ENCODE peak calls at places on chromosome 18, in five cellular contexts. One of them, this sample, is unnamed.

GRCh38 chr18:10591891-10592290 is 66.1 kb downstream of the NAPG start:
- DNase-seq in MM.1S: no peak
- DNase-seq in right atrium auricular region: no peak
- DNase-seq in heart left ventricle: no peak
- DNase-seq in uterus: no peak
- DNase-seq in this sample: no peak

GRCh38 chr18:21300616-21301200 is 58.7 kb downstream of the GREB1L start:
- DNase-seq in uterus: no peak
- DNase-seq in heart left ventricle: no peak
- DNase-seq in right atrium auricular region: no peak
- DNase-seq in MM.1S: no peak
- DNase-seq in this sample: no peak

GRCh38 chr18:51082571-51083264 is 52.7 kb downstream of the SMAD4 start:
- DNase-seq in MM.1S: no peak
- DNase-seq in right atrium auricular region: no peak
- DNase-seq in uterus: no peak
- DNase-seq in heart left ventricle: no peak
- DNase-seq in this sample: no peak

GRCh38 chr18:50836521-50836957 is 16.7 kb upstream of the MRO start:
- DNase-seq in heart left ventricle: no peak
- DNase-seq in right atrium auricular region: no peak
- DNase-seq in uterus: no peak
- DNase-seq in MM.1S: peak
- DNase-seq in this sample: no peak

GRCh38 chr18:39602112-39602511 is 2036.5 kb upstream of the CELF4 start:
- DNase-seq in right atrium auricular region: no peak
- DNase-seq in MM.1S: no peak
- DNase-seq in heart left ventricle: no peak
- DNase-seq in uterus: no peak
- DNase-seq in this sample: no peak

GRCh38 chr18:31097666-31098065 is 4.6 kb downstream of the DSC2 start:
- DNase-seq in MM.1S: no peak
- DNase-seq in heart left ventricle: no peak
- DNase-seq in uterus: no peak
- DNase-seq in right atrium auricular region: no peak
- DNase-seq in this sample: no peak

GRCh38 chr18:51110073-51110797 is 80.2 kb downstream of the SMAD4 start:
- DNase-seq in heart left ventricle: peak
- DNase-seq in right atrium auricular region: peak
- DNase-seq in MM.1S: peak
- DNase-seq in uterus: peak
- DNase-seq in this sample: peak

GRCh38 chr18:63363951-63364350 is 3.1 kb downstream of the KDSR start:
- DNase-seq in MM.1S: no peak
- DNase-seq in heart left ventricle: no peak
- DNase-seq in uterus: no peak
- DNase-seq in right atrium auricular region: no peak
- DNase-seq in this sample: no peak

GRCh38 chr18:27964811-27965210 is 212.1 kb downstream of the CDH2 start:
- DNase-seq in uterus: no peak
- DNase-seq in MM.1S: no peak
- DNase-seq in right atrium auricular region: no peak
- DNase-seq in heart left ventricle: no peak
- DNase-seq in this sample: no peak

GRCh38 chr18:5515007-5515744 is 28.6 kb downstream of the EPB41L3 start:
- DNase-seq in right atrium auricular region: no peak
- DNase-seq in uterus: no peak
- DNase-seq in MM.1S: no peak
- DNase-seq in heart left ventricle: no peak
- DNase-seq in this sample: no peak

GRCh38 chr18:26655010-26655613 is 106.8 kb upstream of the KCTD1 start:
- DNase-seq in uterus: no peak
- DNase-seq in heart left ventricle: no peak
- DNase-seq in MM.1S: no peak
- DNase-seq in right atrium auricular region: no peak
- DNase-seq in this sample: no peak

GRCh38 chr18:77544792-77545191 is 295.1 kb downstream of the GALR1 start:
- DNase-seq in heart left ventricle: no peak
- DNase-seq in uterus: no peak
- DNase-seq in right atrium auricular region: no peak
- DNase-seq in MM.1S: no peak
- DNase-seq in this sample: no peak

GRCh38 chr18:76524900-76525698 is 30.1 kb upstream of the ZNF516 start:
- DNase-seq in uterus: peak
- DNase-seq in MM.1S: peak
- DNase-seq in heart left ventricle: no peak
- DNase-seq in right atrium auricular region: no peak
- DNase-seq in this sample: no peak

GRCh38 chr18:79489048-79489899 is 93.5 kb downstream of the NFATC1 start:
- DNase-seq in heart left ventricle: peak
- DNase-seq in uterus: no peak
- DNase-seq in MM.1S: no peak
- DNase-seq in right atrium auricular region: no peak
- DNase-seq in this sample: no peak

GRCh38 chr18:48680339-48680738 is 141.5 kb downstream of the CTIF start:
- DNase-seq in MM.1S: no peak
- DNase-seq in heart left ventricle: no peak
- DNase-seq in uterus: no peak
- DNase-seq in right atrium auricular region: peak
- DNase-seq in this sample: no peak

GRCh38 chr18:48946329-48946835 is 4.4 kb downstream of the SMAD7 start:
- DNase-seq in uterus: peak
- DNase-seq in right atrium auricular region: no peak
- DNase-seq in heart left ventricle: no peak
- DNase-seq in MM.1S: peak
- DNase-seq in this sample: no peak

GRCh38 chr18:12003894-12004293 is 22.6 kb downstream of the IMPA2 start:
- DNase-seq in heart left ventricle: no peak
- DNase-seq in MM.1S: no peak
- DNase-seq in uterus: no peak
- DNase-seq in right atrium auricular region: no peak
- DNase-seq in this sample: no peak

GRCh38 chr18:68494802-68495560 is 219.9 kb downstream of the TMX3 start:
- DNase-seq in heart left ventricle: no peak
- DNase-seq in uterus: peak
- DNase-seq in right atrium auricular region: no peak
- DNase-seq in MM.1S: no peak
- DNase-seq in this sample: no peak

GRCh38 chr18:12041561-12041960 is 52.1 kb upstream of the ANKRD62 start:
- DNase-seq in uterus: no peak
- DNase-seq in heart left ventricle: no peak
- DNase-seq in MM.1S: no peak
- DNase-seq in right atrium auricular region: no peak
- DNase-seq in this sample: no peak

GRCh38 chr18:22066083-22066485 is 103.3 kb upstream of the GATA6 start:
- DNase-seq in right atrium auricular region: no peak
- DNase-seq in MM.1S: no peak
- DNase-seq in heart left ventricle: no peak
- DNase-seq in uterus: no peak
- DNase-seq in this sample: no peak

GRCh38 chr18:76167440-76167839 is 327.6 kb downstream of the ZNF516 start:
- DNase-seq in right atrium auricular region: no peak
- DNase-seq in heart left ventricle: no peak
- DNase-seq in MM.1S: no peak
- DNase-seq in uterus: no peak
- DNase-seq in this sample: no peak

DNA sequence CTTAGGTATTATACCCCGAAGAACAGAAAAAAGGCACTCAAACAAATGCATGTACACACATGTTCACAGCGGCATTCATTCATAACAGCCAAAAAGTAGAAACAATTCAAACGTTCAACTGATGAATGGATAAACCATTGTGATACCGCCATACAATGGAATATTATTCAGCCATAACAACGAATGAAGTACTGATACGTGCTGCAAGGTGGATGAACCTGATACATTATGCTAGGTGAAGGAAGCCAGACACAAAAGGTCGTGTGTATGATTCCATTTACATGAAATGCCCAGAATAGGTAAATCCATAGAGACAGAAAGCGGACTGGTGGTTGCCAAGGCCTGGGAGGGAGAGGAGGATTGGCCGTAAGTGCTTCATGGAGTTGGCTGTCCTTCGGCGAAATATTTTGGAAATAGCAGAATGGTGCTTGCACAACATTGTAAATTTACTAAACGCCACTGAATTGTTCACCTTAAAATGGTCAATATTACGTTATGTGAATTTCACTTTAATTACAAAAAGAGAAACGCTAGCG is 750 bp upstream of the RMP24 start:
- DNase-seq in uterus: no peak
- DNase-seq in MM.1S: no peak
- DNase-seq in right atrium auricular region: no peak
- DNase-seq in heart left ventricle: no peak
- DNase-seq in this sample: no peak
- H3K27ac ChIP-seq in uterus: peak
- H3K27ac ChIP-seq in MM.1S: peak
- H3K27ac ChIP-seq in right atrium auricular region: peak
- H3K27ac ChIP-seq in heart left ventricle: peak
- H3K27ac ChIP-seq in this sample: peak

DNA sequence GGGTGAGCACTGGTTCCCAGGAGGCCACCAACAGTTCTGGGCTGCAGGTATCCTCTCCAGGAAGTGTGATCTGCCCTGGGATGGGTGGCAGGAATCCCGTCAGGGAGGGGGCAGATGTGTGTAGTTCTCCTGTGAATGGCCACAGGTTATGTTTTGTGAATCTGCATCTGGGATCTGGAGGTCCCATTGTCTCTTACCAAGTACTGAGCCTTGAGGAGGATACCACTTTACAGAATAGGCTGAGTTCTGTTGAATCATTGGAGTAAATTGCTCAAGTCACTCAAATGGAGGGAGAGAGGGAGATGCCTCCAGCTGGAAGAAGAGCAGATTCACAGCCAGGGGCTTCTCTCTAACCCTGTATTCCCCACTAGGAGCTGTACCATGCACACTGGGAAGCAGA is 168.2 kb downstream of the ANKRD30B start:
- DNase-seq in heart left ventricle: no peak
- DNase-seq in MM.1S: no peak
- DNase-seq in uterus: no peak
- DNase-seq in right atrium auricular region: no peak
- DNase-seq in this sample: no peak
- H3K27ac ChIP-seq in heart left ventricle: no peak
- H3K27ac ChIP-seq in MM.1S: no peak
- H3K27ac ChIP-seq in uterus: no peak
- H3K27ac ChIP-seq in right atrium auricular region: no peak
- H3K27ac ChIP-seq in this sample: no peak

DNA sequence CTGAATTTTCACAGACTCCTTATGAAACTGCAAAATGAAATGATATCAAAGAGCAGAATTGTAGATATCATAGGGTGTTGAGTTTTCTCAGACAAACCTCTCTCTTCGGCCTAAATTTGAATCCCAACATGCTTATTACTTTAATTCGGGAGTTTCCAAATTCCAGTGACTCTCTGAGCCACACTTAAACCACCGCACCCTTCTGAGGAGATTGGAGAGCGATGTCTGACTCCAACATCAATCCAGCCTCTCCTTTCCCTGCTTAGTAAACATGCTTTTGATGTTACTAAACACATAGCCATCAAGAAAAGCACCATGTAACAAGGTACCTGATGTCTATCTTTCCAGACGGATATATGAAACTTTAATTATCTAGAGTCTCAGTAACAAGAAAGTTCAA is 103.1 kb upstream of the ARHGAP28 start:
- DNase-seq in heart left ventricle: no peak
- DNase-seq in uterus: no peak
- DNase-seq in right atrium auricular region: no peak
- DNase-seq in MM.1S: no peak
- DNase-seq in this sample: no peak
- H3K27ac ChIP-seq in heart left ventricle: no peak
- H3K27ac ChIP-seq in uterus: no peak
- H3K27ac ChIP-seq in right atrium auricular region: no peak
- H3K27ac ChIP-seq in MM.1S: no peak
- H3K27ac ChIP-seq in this sample: no peak

DNA sequence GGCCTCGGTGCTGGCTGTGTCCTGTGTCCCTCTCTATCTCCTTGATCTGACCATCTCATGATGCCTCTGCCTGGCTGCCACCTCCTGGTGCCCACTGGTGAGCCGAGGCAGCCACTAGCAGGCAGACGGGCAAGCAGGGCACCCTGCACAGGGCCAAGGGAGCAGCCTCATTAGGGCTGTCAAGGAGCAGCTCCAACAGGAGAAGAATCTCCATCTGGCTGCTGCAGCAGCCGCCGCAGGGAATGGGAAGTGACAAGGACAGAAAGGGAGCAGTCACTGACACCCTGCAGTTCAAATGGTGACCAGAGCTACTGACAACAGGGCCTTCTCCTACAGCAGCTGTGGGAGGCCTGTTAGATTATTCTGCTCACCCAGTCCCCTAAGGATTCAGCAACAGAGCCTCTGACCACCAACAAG is 32.6 kb downstream of the ALPK2 start:
- DNase-seq in MM.1S: no peak
- DNase-seq in heart left ventricle: no peak
- DNase-seq in right atrium auricular region: no peak
- DNase-seq in uterus: no peak
- DNase-seq in this sample: no peak
- H3K27ac ChIP-seq in MM.1S: no peak
- H3K27ac ChIP-seq in heart left ventricle: peak
- H3K27ac ChIP-seq in right atrium auricular region: peak
- H3K27ac ChIP-seq in uterus: no peak
- H3K27ac ChIP-seq in this sample: no peak

DNA sequence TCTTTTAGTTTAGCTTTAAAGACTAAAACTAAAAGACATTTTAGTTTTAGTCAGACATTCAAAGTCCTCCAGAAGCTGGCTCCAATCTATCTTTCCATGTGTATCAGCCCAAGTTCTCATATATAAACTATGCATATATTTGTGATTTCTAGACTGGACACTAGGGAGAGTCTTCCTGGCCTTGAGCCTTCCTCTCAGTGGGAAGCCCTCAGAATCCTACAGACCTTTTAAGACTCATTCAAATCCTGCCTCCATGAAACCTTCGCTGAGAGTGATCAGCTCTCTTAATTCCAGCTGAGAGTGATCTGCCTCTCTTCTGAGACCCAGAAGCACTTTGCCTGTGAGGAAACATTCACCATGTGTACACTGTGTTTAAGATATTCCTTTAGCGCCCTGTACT is 452.7 kb downstream of the TGIF1 start:
- DNase-seq in MM.1S: no peak
- DNase-seq in right atrium auricular region: no peak
- DNase-seq in uterus: no peak
- DNase-seq in heart left ventricle: no peak
- DNase-seq in this sample: no peak
- H3K27ac ChIP-seq in MM.1S: no peak
- H3K27ac ChIP-seq in right atrium auricular region: no peak
- H3K27ac ChIP-seq in uterus: no peak
- H3K27ac ChIP-seq in heart left ventricle: no peak
- H3K27ac ChIP-seq in this sample: no peak

GRCh38 chr18:8623549-8624106 is 14.4 kb downstream of the RAB12 start:
- DNase-seq in right atrium auricular region: no peak
- DNase-seq in MM.1S: peak
- DNase-seq in heart left ventricle: peak
- DNase-seq in uterus: no peak
- DNase-seq in this sample: no peak
- H3K27ac ChIP-seq in right atrium auricular region: peak
- H3K27ac ChIP-seq in MM.1S: peak
- H3K27ac ChIP-seq in heart left ventricle: peak
- H3K27ac ChIP-seq in uterus: no peak
- H3K27ac ChIP-seq in this sample: no peak

GRCh38 chr18:59516356-59517155 is 157.5 kb upstream of the LMAN1 start:
- DNase-seq in heart left ventricle: no peak
- DNase-seq in uterus: peak
- DNase-seq in MM.1S: no peak
- DNase-seq in right atrium auricular region: peak
- DNase-seq in this sample: no peak
- H3K27ac ChIP-seq in heart left ventricle: peak
- H3K27ac ChIP-seq in uterus: peak
- H3K27ac ChIP-seq in MM.1S: no peak
- H3K27ac ChIP-seq in right atrium auricular region: peak
- H3K27ac ChIP-seq in this sample: no peak

This sample was measured in caudate nucleus.